ENCODE peak calls at places on chromosomes 11 and 22, in six cellular contexts. One of them, this sample, is unnamed.

GRCh38 chr11:103940542-103940941 is 95.9 kb upstream of the DDI1 start:
- DNase-seq in GM20000: no peak
- DNase-seq in stimulated activated naive CD4-positive, alpha-beta T cell: no peak
- DNase-seq in HS-5: no peak
- DNase-seq in body of pancreas: no peak
- DNase-seq in NB4: no peak
- DNase-seq in this sample: no peak

GRCh38 chr11:14269956-14270355 is 89.0 kb downstream of the RRAS2 start:
- DNase-seq in GM20000: peak; percentile 46
- DNase-seq in stimulated activated naive CD4-positive, alpha-beta T cell: no peak
- DNase-seq in HS-5: no peak
- DNase-seq in body of pancreas: no peak
- DNase-seq in NB4: no peak
- DNase-seq in this sample: no peak

GRCh38 chr11:10117709-10118341 is 176.2 kb downstream of the SBF2 start:
- DNase-seq in GM20000: no peak
- DNase-seq in stimulated activated naive CD4-positive, alpha-beta T cell: no peak
- DNase-seq in HS-5: peak; percentile 65
- DNase-seq in body of pancreas: no peak
- DNase-seq in NB4: no peak
- DNase-seq in this sample: no peak

GRCh38 chr11:12029738-12030363 is 21.4 kb upstream of the DKK3 start:
- DNase-seq in GM20000: no peak
- DNase-seq in stimulated activated naive CD4-positive, alpha-beta T cell: no peak
- DNase-seq in HS-5: peak; percentile 73
- DNase-seq in body of pancreas: no peak
- DNase-seq in NB4: no peak
- DNase-seq in this sample: no peak

GRCh38 chr11:44300881-44301855 is 8.8 kb downstream of the ALX4 start:
- DNase-seq in GM20000: no peak
- DNase-seq in stimulated activated naive CD4-positive, alpha-beta T cell: no peak
- DNase-seq in HS-5: no peak
- DNase-seq in body of pancreas: no peak
- DNase-seq in NB4: no peak
- DNase-seq in this sample: no peak

GRCh38 chr11:21615871-21616270 is 577.0 kb upstream of the ANO5 start:
- DNase-seq in GM20000: no peak
- DNase-seq in stimulated activated naive CD4-positive, alpha-beta T cell: no peak
- DNase-seq in HS-5: no peak
- DNase-seq in body of pancreas: no peak
- DNase-seq in NB4: no peak
- DNase-seq in this sample: no peak

GRCh38 chr11:17743808-17744119 is 9.2 kb downstream of the KCNC1 start:
- DNase-seq in GM20000: no peak
- DNase-seq in stimulated activated naive CD4-positive, alpha-beta T cell: no peak
- DNase-seq in HS-5: no peak
- DNase-seq in body of pancreas: no peak
- DNase-seq in NB4: no peak
- DNase-seq in this sample: no peak

GRCh38 chr11:56331861-56332491 is 13.9 kb upstream of the OR8K1 start:
- DNase-seq in GM20000: no peak
- DNase-seq in stimulated activated naive CD4-positive, alpha-beta T cell: no peak
- DNase-seq in HS-5: no peak
- DNase-seq in body of pancreas: no peak
- DNase-seq in NB4: no peak
- DNase-seq in this sample: no peak

GRCh38 chr22:36055376-36056310 is 27.0 kb upstream of the RBFOX2 start:
- DNase-seq in GM20000: no peak
- DNase-seq in stimulated activated naive CD4-positive, alpha-beta T cell: no peak
- DNase-seq in HS-5: no peak
- DNase-seq in body of pancreas: no peak
- DNase-seq in NB4: no peak
- DNase-seq in this sample: no peak

GRCh38 chr11:108685419-108686161 is 20.7 kb downstream of the DDX10 start:
- DNase-seq in GM20000: no peak
- DNase-seq in stimulated activated naive CD4-positive, alpha-beta T cell: no peak
- DNase-seq in HS-5: no peak
- DNase-seq in body of pancreas: no peak
- DNase-seq in NB4: no peak
- DNase-seq in this sample: no peak

GRCh38 chr11:63866211-63866610 is 27.3 kb downstream of the MARK2 start:
- DNase-seq in GM20000: peak; percentile 80
- DNase-seq in stimulated activated naive CD4-positive, alpha-beta T cell: peak; percentile 60
- DNase-seq in HS-5: no peak
- DNase-seq in body of pancreas: peak; percentile 84
- DNase-seq in NB4: peak; percentile 82
- DNase-seq in this sample: peak; percentile 77

GRCh38 chr11:76049506-76049905 is 156.8 kb downstream of the WNT11 start:
- DNase-seq in GM20000: no peak
- DNase-seq in stimulated activated naive CD4-positive, alpha-beta T cell: no peak
- DNase-seq in HS-5: no peak
- DNase-seq in body of pancreas: no peak
- DNase-seq in NB4: no peak
- DNase-seq in this sample: no peak

GRCh38 chr11:111115890-111116289 is 129.6 kb upstream of the POU2AF2 start:
- DNase-seq in GM20000: no peak
- DNase-seq in stimulated activated naive CD4-positive, alpha-beta T cell: no peak
- DNase-seq in HS-5: no peak
- DNase-seq in body of pancreas: no peak
- DNase-seq in NB4: no peak
- DNase-seq in this sample: no peak

GRCh38 chr22:40533712-40534378 is 102.7 kb downstream of the MRTFA start:
- DNase-seq in GM20000: peak; percentile 81
- DNase-seq in stimulated activated naive CD4-positive, alpha-beta T cell: peak; percentile 30
- DNase-seq in HS-5: no peak
- DNase-seq in body of pancreas: no peak
- DNase-seq in NB4: peak; percentile 82
- DNase-seq in this sample: peak; percentile 75

GRCh38 chr11:134696455-134696854 is 284.4 kb upstream of the B3GAT1 start:
- DNase-seq in GM20000: no peak
- DNase-seq in stimulated activated naive CD4-positive, alpha-beta T cell: no peak
- DNase-seq in HS-5: no peak
- DNase-seq in body of pancreas: no peak
- DNase-seq in NB4: no peak
- DNase-seq in this sample: no peak

GRCh38 chr11:47924184-47924671 is 56.1 kb upstream of the PTPRJ start:
- DNase-seq in GM20000: no peak
- DNase-seq in stimulated activated naive CD4-positive, alpha-beta T cell: no peak
- DNase-seq in HS-5: no peak
- DNase-seq in body of pancreas: peak; percentile 95
- DNase-seq in NB4: no peak
- DNase-seq in this sample: no peak

GRCh38 chr11:75082601-75083216 is 14.0 kb downstream of the OR2AT4 start:
- DNase-seq in GM20000: no peak
- DNase-seq in stimulated activated naive CD4-positive, alpha-beta T cell: no peak
- DNase-seq in HS-5: no peak
- DNase-seq in body of pancreas: no peak
- DNase-seq in NB4: no peak
- DNase-seq in this sample: no peak

GRCh38 chr11:10443721-10444120 is 11.3 kb upstream of the AMPD3 start:
- DNase-seq in GM20000: no peak
- DNase-seq in stimulated activated naive CD4-positive, alpha-beta T cell: no peak
- DNase-seq in HS-5: no peak
- DNase-seq in body of pancreas: no peak
- DNase-seq in NB4: peak; percentile 34
- DNase-seq in this sample: no peak

GRCh38 chr11:12502041-12502440 is 124.7 kb downstream of the PARVA start:
- DNase-seq in GM20000: no peak
- DNase-seq in stimulated activated naive CD4-positive, alpha-beta T cell: no peak
- DNase-seq in HS-5: no peak
- DNase-seq in body of pancreas: no peak
- DNase-seq in NB4: no peak
- DNase-seq in this sample: no peak

GRCh38 chr11:26778000-26778757 is 56.3 kb upstream of the SLC5A12 start:
- DNase-seq in GM20000: no peak
- DNase-seq in stimulated activated naive CD4-positive, alpha-beta T cell: no peak
- DNase-seq in HS-5: peak; percentile 90
- DNase-seq in body of pancreas: no peak
- DNase-seq in NB4: no peak
- DNase-seq in this sample: no peak

GRCh38 chr22:49247194-49247924 is 580.3 kb downstream of the BRD1 start:
- DNase-seq in GM20000: no peak
- DNase-seq in stimulated activated naive CD4-positive, alpha-beta T cell: no peak
- DNase-seq in HS-5: no peak
- DNase-seq in body of pancreas: no peak
- DNase-seq in NB4: no peak
- DNase-seq in this sample: no peak

GRCh38 chr22:31139866-31140716 is at the start of gene PLA2G3:
- DNase-seq in GM20000: no peak
- DNase-seq in stimulated activated naive CD4-positive, alpha-beta T cell: no peak
- DNase-seq in HS-5: no peak
- DNase-seq in body of pancreas: no peak
- DNase-seq in NB4: no peak
- DNase-seq in this sample: no peak

GRCh38 chr11:45180888-45181594 is 34.6 kb downstream of the PRDM11 start:
- DNase-seq in GM20000: peak; percentile 57
- DNase-seq in stimulated activated naive CD4-positive, alpha-beta T cell: no peak
- DNase-seq in HS-5: no peak
- DNase-seq in body of pancreas: peak; percentile 85
- DNase-seq in NB4: peak; percentile 90
- DNase-seq in this sample: no peak

GRCh38 chr11:9575531-9576240 is 2.2 kb downstream of the WEE1 start:
- DNase-seq in GM20000: no peak
- DNase-seq in stimulated activated naive CD4-positive, alpha-beta T cell: no peak
- DNase-seq in HS-5: no peak
- DNase-seq in body of pancreas: no peak
- DNase-seq in NB4: no peak
- DNase-seq in this sample: no peak

GRCh38 chr11:92495107-92495793 is 270.6 kb downstream of the FAT3 start:
- DNase-seq in GM20000: no peak
- DNase-seq in stimulated activated naive CD4-positive, alpha-beta T cell: no peak
- DNase-seq in HS-5: no peak
- DNase-seq in body of pancreas: peak; percentile 22
- DNase-seq in NB4: no peak
- DNase-seq in this sample: no peak

GRCh38 chr22:50481440-50482106 is at the start of gene ADM2:
- DNase-seq in GM20000: peak; percentile 84
- DNase-seq in stimulated activated naive CD4-positive, alpha-beta T cell: peak; percentile 26
- DNase-seq in HS-5: no peak
- DNase-seq in body of pancreas: peak; percentile 73
- DNase-seq in NB4: peak; percentile 40
- DNase-seq in this sample: peak; percentile 53

GRCh38 chr11:115964091-115964490 is 459.9 kb upstream of the CADM1 start:
- DNase-seq in GM20000: no peak
- DNase-seq in stimulated activated naive CD4-positive, alpha-beta T cell: no peak
- DNase-seq in HS-5: no peak
- DNase-seq in body of pancreas: no peak
- DNase-seq in NB4: no peak
- DNase-seq in this sample: no peak

GRCh38 chr11:89361738-89362137 is 129.4 kb downstream of the NOX4 start:
- DNase-seq in GM20000: no peak
- DNase-seq in stimulated activated naive CD4-positive, alpha-beta T cell: no peak
- DNase-seq in HS-5: no peak
- DNase-seq in body of pancreas: no peak
- DNase-seq in NB4: no peak
- DNase-seq in this sample: no peak

GRCh38 chr22:42644422-42645340 is 4.3 kb upstream of the ATP5MGL start:
- DNase-seq in GM20000: no peak
- DNase-seq in stimulated activated naive CD4-positive, alpha-beta T cell: no peak
- DNase-seq in HS-5: no peak
- DNase-seq in body of pancreas: peak; percentile 41
- DNase-seq in NB4: no peak
- DNase-seq in this sample: no peak

GRCh38 chr11:77854838-77855237 is 33.9 kb downstream of the AAMDC start:
- DNase-seq in GM20000: no peak
- DNase-seq in stimulated activated naive CD4-positive, alpha-beta T cell: no peak
- DNase-seq in HS-5: no peak
- DNase-seq in body of pancreas: no peak
- DNase-seq in NB4: no peak
- DNase-seq in this sample: no peak

GRCh38 chr22:33332538-33332937 is 274.4 kb upstream of the SYN3 start:
- DNase-seq in GM20000: no peak
- DNase-seq in stimulated activated naive CD4-positive, alpha-beta T cell: no peak
- DNase-seq in HS-5: no peak
- DNase-seq in body of pancreas: no peak
- DNase-seq in NB4: no peak
- DNase-seq in this sample: no peak

GRCh38 chr11:92986585-92986984 is 17.1 kb downstream of the MTNR1B start:
- DNase-seq in GM20000: no peak
- DNase-seq in stimulated activated naive CD4-positive, alpha-beta T cell: no peak
- DNase-seq in HS-5: no peak
- DNase-seq in body of pancreas: no peak
- DNase-seq in NB4: no peak
- DNase-seq in this sample: no peak

GRCh38 chr11:121930004-121930965 is 185.7 kb downstream of the BLID start:
- DNase-seq in GM20000: peak; percentile 39
- DNase-seq in stimulated activated naive CD4-positive, alpha-beta T cell: no peak
- DNase-seq in HS-5: no peak
- DNase-seq in body of pancreas: no peak
- DNase-seq in NB4: no peak
- DNase-seq in this sample: no peak

GRCh38 chr11:131624526-131624925 is 254.1 kb downstream of the NTM start:
- DNase-seq in GM20000: no peak
- DNase-seq in stimulated activated naive CD4-positive, alpha-beta T cell: no peak
- DNase-seq in HS-5: no peak
- DNase-seq in body of pancreas: no peak
- DNase-seq in NB4: no peak
- DNase-seq in this sample: no peak

GRCh38 chr11:88695701-88696414 is 358.3 kb upstream of the CTSC start:
- DNase-seq in GM20000: no peak
- DNase-seq in stimulated activated naive CD4-positive, alpha-beta T cell: no peak
- DNase-seq in HS-5: no peak
- DNase-seq in body of pancreas: no peak
- DNase-seq in NB4: no peak
- DNase-seq in this sample: no peak

GRCh38 chr22:26483043-26483438 is 542 bp downstream of the HPS4 start:
- DNase-seq in GM20000: no peak
- DNase-seq in stimulated activated naive CD4-positive, alpha-beta T cell: no peak
- DNase-seq in HS-5: no peak
- DNase-seq in body of pancreas: no peak
- DNase-seq in NB4: no peak
- DNase-seq in this sample: no peak